ENCODE peak calls at places on chromosomes 12 and 14, in four cellular contexts. X is activated naive CD4-positive, alpha-beta T cell treated with Interleukin-2 at 50 U/mL for 16 hours; B is effector memory CD4-positive, alpha-beta T cell; F is T follicular helper cell. Z is an unnamed sample.

GRCh38 chr12:89157413-89157812 is 194.9 kb downstream of the DUSP6 start:
- DNase-seq in F (no peak), X (no peak), B (no peak), Z (no peak)

GRCh38 chr12:58171914-58172313 is 230.5 kb downstream of the ATP23 start:
- DNase-seq in X (no peak), B (no peak), F (no peak), Z (no peak)

GRCh38 chr12:5171701-5172100 is 128.0 kb downstream of the KCNA5 start:
- DNase-seq in X (no peak), B (no peak), F (no peak), Z (no peak)

GRCh38 chr12:86389949-86390348 is 133.8 kb upstream of the MGAT4C start:
- DNase-seq in B (no peak), F (no peak), X (no peak), Z (no peak)

GRCh38 chr14:32896979-32897723 is 41.5 kb upstream of the NPAS3 start:
- DNase-seq in B (no peak), X (no peak), F (no peak), Z (no peak)

GRCh38 chr12:54935235-54935951 is 49.2 kb downstream of the TESPA1 start:
- DNase-seq in X (peak; percentile 56), B (peak; percentile 8), F (peak; percentile 4), Z (no peak)

GRCh38 chr12:67747869-67748760 is 99.6 kb downstream of the DYRK2 start:
- DNase-seq in F (no peak), X (no peak), B (no peak), Z (no peak)

GRCh38 chr12:49932023-49932422 is 18.5 kb upstream of the AQP2 start:
- DNase-seq in B (no peak), X (no peak), F (no peak), Z (no peak)

GRCh38 chr12:46546634-46547273 is 174.2 kb upstream of the SLC38A2 start:
- DNase-seq in X (no peak), F (no peak), B (no peak), Z (no peak)

GRCh38 chr12:98154850-98155249 is 360.5 kb upstream of the TMPO start:
- DNase-seq in B (no peak), X (no peak), F (no peak), Z (no peak)

GRCh38 chr12:26520154-26520553 is 312.8 kb downstream of the ITPR2 start:
- DNase-seq in X (no peak), B (no peak), F (no peak), Z (no peak)

GRCh38 chr14:52422650-52423356 is 108.7 kb downstream of the PTGER2 start:
- DNase-seq in F (no peak), B (no peak), X (no peak), Z (no peak)

GRCh38 chr12:9244894-9245293 is 36.7 kb upstream of the PZP start:
- DNase-seq in B (no peak), F (no peak), X (peak; percentile 76), Z (peak; percentile 28)

GRCh38 chr12:73186272-73186671 is 914.1 kb downstream of the TRHDE start:
- DNase-seq in X (no peak), B (no peak), F (no peak), Z (no peak)

GRCh38 chr12:94561943-94562411 is 88.4 kb downstream of the TMCC3 start:
- DNase-seq in F (no peak), B (no peak), X (no peak), Z (no peak)

GRCh38 chr14:97413991-97414717 is 617.0 kb downstream of the VRK1 start:
- DNase-seq in X (no peak), F (no peak), B (no peak), Z (no peak)

GRCh38 chr14:104597576-104597975 is 7.0 kb downstream of the TMEM179 start:
- DNase-seq in F (no peak), B (no peak), X (no peak), Z (no peak)

GRCh38 chr14:73944432-73945158 is 5.3 kb downstream of the FAM161B start:
- DNase-seq in X (no peak), B (no peak), F (no peak), Z (no peak)